ENCODE peak calls at places on chromosomes 11 and 22, in seven cellular contexts. C, M, N, W, X, P and S are unnamed samples.

GRCh38 chr11:70159612-70160570 is 43.2 kb upstream of the FADD start:
- DNase-seq in X (no peak), W (no peak), C (peak), P (no peak), N (no peak), M (no peak), S (peak)

GRCh38 chr11:35879361-35879760 is 64.5 kb upstream of the LDLRAD3 start:
- DNase-seq in X (no peak), M (no peak), C (no peak), N (no peak), W (no peak), P (no peak), S (no peak)

GRCh38 chr22:20522134-20522827 is 14.9 kb downstream of the MED15 start:
- DNase-seq in C (no peak), P (no peak), X (no peak), N (no peak), M (peak), W (no peak), S (no peak)

GRCh38 chr11:110474578-110474977 is 44.8 kb downstream of the FDX1 start:
- DNase-seq in N (no peak), C (no peak), M (no peak), P (no peak), X (no peak), W (no peak), S (no peak)

GRCh38 chr11:96967616-96968015 is 577.8 kb downstream of the JRKL start:
- DNase-seq in X (no peak), N (no peak), M (no peak), P (no peak), C (peak), W (no peak), S (no peak)

GRCh38 chr11:33835143-33835878 is 56.6 kb downstream of the LMO2 start:
- DNase-seq in X (peak), W (peak), P (peak), C (peak), N (no peak), M (no peak), S (no peak)

GRCh38 chr22:50691521-50691920 is 18.9 kb downstream of the SHANK3 start:
- DNase-seq in P (no peak), M (no peak), X (no peak), W (no peak), N (no peak), C (peak), S (no peak)

GRCh38 chr11:73752216-73752867 is 8.5 kb downstream of the RAB6A start:
- DNase-seq in M (peak), C (peak), W (no peak), X (no peak), N (no peak), P (no peak), S (no peak)

GRCh38 chr11:57638811-57639320 is 10.8 kb downstream of the YPEL4 start:
- DNase-seq in N (no peak), C (no peak), W (no peak), M (no peak), P (no peak), X (no peak), S (no peak)

GRCh38 chr22:23938328-23939016 is 22.5 kb downstream of the GSTT2B start:
- DNase-seq in P (no peak), M (no peak), W (no peak), N (no peak), C (no peak), X (no peak), S (no peak)

GRCh38 chr22:44671742-44672141 is 30.3 kb upstream of the PRR5 start:
- DNase-seq in X (no peak), N (no peak), P (peak), M (no peak), W (no peak), C (peak), S (no peak)

GRCh38 chr11:85810521-85810870 is 445 bp downstream of the SYTL2 start:
- DNase-seq in P (no peak), N (no peak), M (no peak), C (no peak), W (no peak), X (no peak), S (no peak)

GRCh38 chr11:131430466-131431176 is 60.2 kb downstream of the NTM start:
- DNase-seq in N (no peak), M (no peak), W (no peak), C (peak), P (no peak), X (peak), S (no peak)

GRCh38 chr11:69982675-69983570 is 95.2 kb upstream of the ANO1 start:
- DNase-seq in M (no peak), W (peak), N (no peak), P (no peak), C (no peak), X (no peak), S (no peak)

GRCh38 chr11:18265949-18266348 is at the start of gene SAA1:
- DNase-seq in C (peak), X (no peak), P (no peak), N (no peak), M (no peak), W (no peak), S (no peak)

GRCh38 chr11:133399294-133399693 is 133.0 kb downstream of the OPCML start:
- DNase-seq in N (no peak), C (no peak), X (no peak), P (no peak), M (no peak), W (no peak), S (no peak)

GRCh38 chr11:65861533-65862183 is 1.4 kb downstream of the MUS81 start:
- DNase-seq in P (no peak), M (peak), W (no peak), X (no peak), N (no peak), C (no peak), S (peak)

GRCh38 chr11:2837096-2837601 is 48.4 kb downstream of the CDKN1C start:
- DNase-seq in N (no peak), X (no peak), C (peak), P (no peak), M (peak), W (no peak), S (no peak)

GRCh38 chr11:1281326-1281973 is 28.0 kb downstream of the TOLLIP start:
- DNase-seq in W (no peak), N (no peak), X (no peak), P (no peak), C (no peak), M (peak), S (no peak)

GRCh38 chr11:14974723-14975587 is 2.8 kb upstream of the CALCA start:
- DNase-seq in M (no peak), C (peak), N (peak), P (peak), W (peak), X (no peak), S (no peak)

GRCh38 chr11:105910095-105910715 is 111.8 kb downstream of the MSANTD4 start:
- DNase-seq in X (no peak), C (peak), M (no peak), P (no peak), W (no peak), N (no peak), S (no peak)

GRCh38 chr11:58905716-58906547 is 33.4 kb upstream of the GLYATL1 start:
- DNase-seq in M (no peak), N (no peak), W (peak), P (no peak), X (peak), C (peak), S (no peak)

GRCh38 chr22:50251472-50252054 is 498 bp upstream of the HDAC10 start:
- DNase-seq in W (no peak), X (no peak), M (no peak), C (no peak), P (no peak), N (no peak), S (no peak)